ENCODE peak calls at places on chromosomes 1 and 21, in seven cellular contexts. One of them, this sample, is unnamed.

GRCh38 chr1:151547119-151547899 is 7.2 kb downstream of the TUFT1 start:
- DNase-seq in vagina: no peak
- DNase-seq in adrenal gland: peak; percentile 89
- DNase-seq in hepatocyte: peak; percentile 82
- DNase-seq in mesenchymal stem cell: peak; percentile 74
- DNase-seq in ovary: peak; percentile 42
- DNase-seq in esophagus squamous epithelium: no peak
- DNase-seq in this sample: no peak

GRCh38 chr1:243712890-243713425 is 137.1 kb downstream of the AKT3 start:
- DNase-seq in vagina: no peak
- DNase-seq in adrenal gland: no peak
- DNase-seq in hepatocyte: no peak
- DNase-seq in mesenchymal stem cell: peak; percentile 24
- DNase-seq in ovary: no peak
- DNase-seq in esophagus squamous epithelium: no peak
- DNase-seq in this sample: no peak

GRCh38 chr1:93848352-93848883 is 30.6 kb downstream of the DNTTIP2 start:
- DNase-seq in vagina: no peak
- DNase-seq in adrenal gland: no peak
- DNase-seq in hepatocyte: no peak
- DNase-seq in mesenchymal stem cell: no peak
- DNase-seq in ovary: no peak
- DNase-seq in esophagus squamous epithelium: no peak
- DNase-seq in this sample: no peak

GRCh38 chr1:33943978-33944377 is 80.1 kb downstream of the HMGB4 start:
- DNase-seq in vagina: no peak
- DNase-seq in adrenal gland: no peak
- DNase-seq in hepatocyte: peak; percentile 49
- DNase-seq in mesenchymal stem cell: peak; percentile 14
- DNase-seq in ovary: no peak
- DNase-seq in esophagus squamous epithelium: no peak
- DNase-seq in this sample: no peak

GRCh38 chr1:184449916-184450315 is 63.1 kb downstream of the C1orf21 start:
- DNase-seq in vagina: no peak
- DNase-seq in adrenal gland: no peak
- DNase-seq in hepatocyte: no peak
- DNase-seq in mesenchymal stem cell: no peak
- DNase-seq in ovary: no peak
- DNase-seq in esophagus squamous epithelium: no peak
- DNase-seq in this sample: no peak

GRCh38 chr21:44548922-44549321 is 2.4 kb downstream of the KRTAP10-2 start:
- DNase-seq in vagina: no peak
- DNase-seq in adrenal gland: no peak
- DNase-seq in hepatocyte: no peak
- DNase-seq in mesenchymal stem cell: no peak
- DNase-seq in ovary: no peak
- DNase-seq in esophagus squamous epithelium: no peak
- DNase-seq in this sample: no peak

GRCh38 chr1:178465011-178465410 is 31.8 kb downstream of the CLEC20A start:
- DNase-seq in vagina: no peak
- DNase-seq in adrenal gland: no peak
- DNase-seq in hepatocyte: no peak
- DNase-seq in mesenchymal stem cell: peak; percentile 40
- DNase-seq in ovary: no peak
- DNase-seq in esophagus squamous epithelium: no peak
- DNase-seq in this sample: no peak

GRCh38 chr1:32240140-32240951 is 6.7 kb upstream of the FAM167B start:
- DNase-seq in vagina: no peak
- DNase-seq in adrenal gland: peak; percentile 86
- DNase-seq in hepatocyte: peak; percentile 77
- DNase-seq in mesenchymal stem cell: peak; percentile 68
- DNase-seq in ovary: peak; percentile 86
- DNase-seq in esophagus squamous epithelium: no peak
- DNase-seq in this sample: peak; percentile 13

GRCh38 chr1:40922969-40923368 is 56.5 kb upstream of the CTPS1 start:
- DNase-seq in vagina: no peak
- DNase-seq in adrenal gland: no peak
- DNase-seq in hepatocyte: no peak
- DNase-seq in mesenchymal stem cell: no peak
- DNase-seq in ovary: no peak
- DNase-seq in esophagus squamous epithelium: no peak
- DNase-seq in this sample: no peak

GRCh38 chr1:3690282-3691065 is 38.2 kb downstream of the TP73 start:
- DNase-seq in vagina: no peak
- DNase-seq in adrenal gland: no peak
- DNase-seq in hepatocyte: no peak
- DNase-seq in mesenchymal stem cell: no peak
- DNase-seq in ovary: no peak
- DNase-seq in esophagus squamous epithelium: no peak
- DNase-seq in this sample: no peak

GRCh38 chr1:155175281-155175926 is 1.8 kb downstream of the TRIM46 start:
- DNase-seq in vagina: peak; percentile 40
- DNase-seq in adrenal gland: peak; percentile 21
- DNase-seq in hepatocyte: no peak
- DNase-seq in mesenchymal stem cell: no peak
- DNase-seq in ovary: peak; percentile 24
- DNase-seq in esophagus squamous epithelium: no peak
- DNase-seq in this sample: no peak

GRCh38 chr1:48697066-48697707 is 79.5 kb downstream of the BEND5 start:
- DNase-seq in vagina: no peak
- DNase-seq in adrenal gland: peak; percentile 53
- DNase-seq in hepatocyte: peak; percentile 62
- DNase-seq in mesenchymal stem cell: peak; percentile 13
- DNase-seq in ovary: peak; percentile 41
- DNase-seq in esophagus squamous epithelium: no peak
- DNase-seq in this sample: no peak

GRCh38 chr1:33985166-33985565 is 121.3 kb downstream of the HMGB4 start:
- DNase-seq in vagina: no peak
- DNase-seq in adrenal gland: no peak
- DNase-seq in hepatocyte: no peak
- DNase-seq in mesenchymal stem cell: no peak
- DNase-seq in ovary: no peak
- DNase-seq in esophagus squamous epithelium: no peak
- DNase-seq in this sample: no peak

GRCh38 chr1:21569820-21570527 is 60.8 kb downstream of the ALPL start:
- DNase-seq in vagina: no peak
- DNase-seq in adrenal gland: no peak
- DNase-seq in hepatocyte: no peak
- DNase-seq in mesenchymal stem cell: no peak
- DNase-seq in ovary: no peak
- DNase-seq in esophagus squamous epithelium: no peak
- DNase-seq in this sample: no peak

GRCh38 chr1:214427871-214428277 is 123.5 kb downstream of the PTPN14 start:
- DNase-seq in vagina: no peak
- DNase-seq in adrenal gland: no peak
- DNase-seq in hepatocyte: no peak
- DNase-seq in mesenchymal stem cell: peak; percentile 97
- DNase-seq in ovary: no peak
- DNase-seq in esophagus squamous epithelium: no peak
- DNase-seq in this sample: no peak

GRCh38 chr1:173863224-173864151 is 4.3 kb downstream of the GAS5 start:
- DNase-seq in vagina: no peak
- DNase-seq in adrenal gland: no peak
- DNase-seq in hepatocyte: no peak
- DNase-seq in mesenchymal stem cell: no peak
- DNase-seq in ovary: no peak
- DNase-seq in esophagus squamous epithelium: no peak
- DNase-seq in this sample: no peak

GRCh38 chr1:204650911-204651570 is 34.5 kb downstream of the LRRN2 start:
- DNase-seq in vagina: no peak
- DNase-seq in adrenal gland: no peak
- DNase-seq in hepatocyte: peak; percentile 37
- DNase-seq in mesenchymal stem cell: peak; percentile 63
- DNase-seq in ovary: no peak
- DNase-seq in esophagus squamous epithelium: no peak
- DNase-seq in this sample: no peak

GRCh38 chr1:75198163-75198562 is 64.0 kb downstream of the LHX8 start:
- DNase-seq in vagina: no peak
- DNase-seq in adrenal gland: no peak
- DNase-seq in hepatocyte: no peak
- DNase-seq in mesenchymal stem cell: no peak
- DNase-seq in ovary: no peak
- DNase-seq in esophagus squamous epithelium: no peak
- DNase-seq in this sample: no peak

GRCh38 chr21:42568377-42568776 is 54.7 kb downstream of the SLC37A1 start:
- DNase-seq in vagina: no peak
- DNase-seq in adrenal gland: no peak
- DNase-seq in hepatocyte: no peak
- DNase-seq in mesenchymal stem cell: no peak
- DNase-seq in ovary: no peak
- DNase-seq in esophagus squamous epithelium: no peak
- DNase-seq in this sample: no peak

GRCh38 chr1:153032677-153033308 is 1.8 kb downstream of the SPRR1B start:
- DNase-seq in vagina: no peak
- DNase-seq in adrenal gland: peak; percentile 43
- DNase-seq in hepatocyte: no peak
- DNase-seq in mesenchymal stem cell: no peak
- DNase-seq in ovary: no peak
- DNase-seq in esophagus squamous epithelium: no peak
- DNase-seq in this sample: no peak

GRCh38 chr1:147741075-147741474 is 19.3 kb downstream of the GJA5 start:
- DNase-seq in vagina: no peak
- DNase-seq in adrenal gland: no peak
- DNase-seq in hepatocyte: no peak
- DNase-seq in mesenchymal stem cell: no peak
- DNase-seq in ovary: no peak
- DNase-seq in esophagus squamous epithelium: no peak
- DNase-seq in this sample: no peak

GRCh38 chr1:218488986-218489385 is 143.8 kb downstream of the TGFB2 start:
- DNase-seq in vagina: no peak
- DNase-seq in adrenal gland: no peak
- DNase-seq in hepatocyte: no peak
- DNase-seq in mesenchymal stem cell: no peak
- DNase-seq in ovary: no peak
- DNase-seq in esophagus squamous epithelium: no peak
- DNase-seq in this sample: no peak

GRCh38 chr1:218486108-218486507 is 141.0 kb downstream of the TGFB2 start:
- DNase-seq in vagina: no peak
- DNase-seq in adrenal gland: no peak
- DNase-seq in hepatocyte: no peak
- DNase-seq in mesenchymal stem cell: no peak
- DNase-seq in ovary: no peak
- DNase-seq in esophagus squamous epithelium: no peak
- DNase-seq in this sample: no peak

GRCh38 chr1:218485241-218485928 is 140.2 kb downstream of the TGFB2 start:
- DNase-seq in vagina: no peak
- DNase-seq in adrenal gland: no peak
- DNase-seq in hepatocyte: no peak
- DNase-seq in mesenchymal stem cell: no peak
- DNase-seq in ovary: no peak
- DNase-seq in esophagus squamous epithelium: no peak
- DNase-seq in this sample: no peak

GRCh38 chr1:218492840-218493239 is 147.7 kb downstream of the TGFB2 start:
- DNase-seq in vagina: no peak
- DNase-seq in adrenal gland: no peak
- DNase-seq in hepatocyte: no peak
- DNase-seq in mesenchymal stem cell: no peak
- DNase-seq in ovary: no peak
- DNase-seq in esophagus squamous epithelium: no peak
- DNase-seq in this sample: no peak

GRCh38 chr1:218488531-218488930 is 143.4 kb downstream of the TGFB2 start:
- DNase-seq in vagina: no peak
- DNase-seq in adrenal gland: no peak
- DNase-seq in hepatocyte: no peak
- DNase-seq in mesenchymal stem cell: no peak
- DNase-seq in ovary: no peak
- DNase-seq in esophagus squamous epithelium: no peak
- DNase-seq in this sample: no peak
- H3K27ac ChIP-seq in vagina: no peak overlapping the region
- H3K27ac ChIP-seq in adrenal gland: no peak overlapping the region
- H3K27ac ChIP-seq in hepatocyte: no peak overlapping the region
- H3K27ac ChIP-seq in mesenchymal stem cell: peak overlapping the region; percentile 96
- H3K27ac ChIP-seq in ovary: no peak overlapping the region
- H3K27ac ChIP-seq in esophagus squamous epithelium: no peak overlapping the region
- H3K27ac ChIP-seq in this sample: no peak overlapping the region

GRCh38 chr1:6485140-6485936 is 6.1 kb downstream of the PLEKHG5 start:
- DNase-seq in vagina: no peak
- DNase-seq in adrenal gland: no peak
- DNase-seq in hepatocyte: no peak
- DNase-seq in mesenchymal stem cell: no peak
- DNase-seq in ovary: no peak
- DNase-seq in esophagus squamous epithelium: no peak
- DNase-seq in this sample: no peak
- H3K27ac ChIP-seq in vagina: peak overlapping the region; percentile 41
- H3K27ac ChIP-seq in adrenal gland: no peak overlapping the region
- H3K27ac ChIP-seq in hepatocyte: no peak overlapping the region
- H3K27ac ChIP-seq in mesenchymal stem cell: no peak overlapping the region
- H3K27ac ChIP-seq in ovary: no peak overlapping the region
- H3K27ac ChIP-seq in esophagus squamous epithelium: peak overlapping the region; percentile 59
- H3K27ac ChIP-seq in this sample: no peak overlapping the region

GRCh38 chr21:45910155-45910547 is 71.4 kb upstream of the COL6A1 start:
- DNase-seq in vagina: no peak
- DNase-seq in adrenal gland: no peak
- DNase-seq in hepatocyte: no peak
- DNase-seq in mesenchymal stem cell: no peak
- DNase-seq in ovary: no peak
- DNase-seq in esophagus squamous epithelium: no peak
- DNase-seq in this sample: no peak

GRCh38 chr21:45908536-45909237 is 72.9 kb upstream of the COL6A1 start:
- DNase-seq in vagina: no peak
- DNase-seq in adrenal gland: no peak
- DNase-seq in hepatocyte: no peak
- DNase-seq in mesenchymal stem cell: no peak
- DNase-seq in ovary: no peak
- DNase-seq in esophagus squamous epithelium: no peak
- DNase-seq in this sample: no peak

GRCh38 chr21:45910548-45911221 is 70.9 kb upstream of the COL6A1 start:
- DNase-seq in vagina: no peak
- DNase-seq in adrenal gland: no peak
- DNase-seq in hepatocyte: no peak
- DNase-seq in mesenchymal stem cell: no peak
- DNase-seq in ovary: no peak
- DNase-seq in esophagus squamous epithelium: no peak
- DNase-seq in this sample: no peak

GRCh38 chr21:45906859-45907258 is 74.7 kb upstream of the COL6A1 start:
- DNase-seq in vagina: no peak
- DNase-seq in adrenal gland: no peak
- DNase-seq in hepatocyte: no peak
- DNase-seq in mesenchymal stem cell: no peak
- DNase-seq in ovary: no peak
- DNase-seq in esophagus squamous epithelium: no peak
- DNase-seq in this sample: no peak

GRCh38 chr21:45909238-45909785 is 72.3 kb upstream of the COL6A1 start:
- DNase-seq in vagina: no peak
- DNase-seq in adrenal gland: no peak
- DNase-seq in hepatocyte: no peak
- DNase-seq in mesenchymal stem cell: no peak
- DNase-seq in ovary: no peak
- DNase-seq in esophagus squamous epithelium: no peak
- DNase-seq in this sample: no peak
- H3K27ac ChIP-seq in vagina: no peak overlapping the region
- H3K27ac ChIP-seq in adrenal gland: no peak overlapping the region
- H3K27ac ChIP-seq in hepatocyte: no peak overlapping the region
- H3K27ac ChIP-seq in mesenchymal stem cell: no peak overlapping the region
- H3K27ac ChIP-seq in ovary: no peak overlapping the region
- H3K27ac ChIP-seq in esophagus squamous epithelium: no peak overlapping the region
- H3K27ac ChIP-seq in this sample: no peak overlapping the region

DNA sequence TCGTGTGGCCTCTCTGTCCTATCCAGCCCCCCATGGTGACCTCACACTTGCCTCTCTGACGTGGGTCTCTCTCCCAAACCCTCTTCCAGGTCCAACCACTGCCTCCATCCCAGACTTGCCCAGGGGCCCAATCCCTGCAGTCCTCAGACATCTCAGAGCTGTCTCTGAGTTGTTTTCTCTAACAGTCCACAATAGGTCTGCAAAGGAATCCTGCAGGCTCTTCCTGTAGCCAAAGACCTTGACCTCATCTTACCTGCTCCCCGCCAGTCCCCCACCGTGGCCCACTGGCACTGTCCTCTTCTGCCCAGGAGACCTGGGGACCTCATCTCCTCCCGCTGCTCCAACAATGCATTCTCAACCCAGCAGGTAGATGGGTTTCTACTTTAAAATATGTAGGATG is 10.0 kb downstream of the RNF187 start:
- DNase-seq in vagina: no peak
- DNase-seq in adrenal gland: no peak
- DNase-seq in hepatocyte: no peak
- DNase-seq in mesenchymal stem cell: no peak
- DNase-seq in ovary: no peak
- DNase-seq in esophagus squamous epithelium: no peak
- DNase-seq in this sample: no peak
- H3K27ac ChIP-seq in vagina: no peak overlapping the region
- H3K27ac ChIP-seq in adrenal gland: no peak overlapping the region
- H3K27ac ChIP-seq in hepatocyte: no peak overlapping the region
- H3K27ac ChIP-seq in mesenchymal stem cell: no peak overlapping the region
- H3K27ac ChIP-seq in ovary: no peak overlapping the region
- H3K27ac ChIP-seq in esophagus squamous epithelium: no peak overlapping the region
- H3K27ac ChIP-seq in this sample: no peak overlapping the region

This sample was measured in thoracic aorta.